ENCODE peak calls at places on chromosome 3, in nine cellular contexts. Y is CD4-positive, alpha-beta memory T cell; I is stomach; T is cardiac muscle cell; M is GM23248; J is NT2/D1; H is left ventricle myocardium inferior; R is H9; E is IMR-90. A is an unnamed sample. For H3K4me1 and H3K27me3, the result is how much of the 10 kb centered on the place peaks cover.

GRCh38 chr3:189262746-189263145 is 91.0 kb downstream of the TPRG1 start:
- DNase-seq in Y (no peak), H (no peak), E (no peak), M (no peak), R (no peak), I (no peak), T (no peak), J (no peak), A (no peak)

GRCh38 chr3:186097663-186098451 is 11.0 kb downstream of the ETV5 start:
- DNase-seq in R (peak), M (peak), I (peak), Y (no peak), T (peak), E (peak), J (peak), H (peak), A (no peak)

GRCh38 chr3:52893723-52894122 is 3.6 kb downstream of the STIMATE start:
- DNase-seq in M (no peak), E (no peak), T (no peak), Y (no peak), H (no peak), R (no peak), J (no peak), I (peak), A (no peak)

GRCh38 chr3:13508496-13508895 is 28.4 kb downstream of the HDAC11 start:
- DNase-seq in E (no peak), J (no peak), M (no peak), H (peak), R (no peak), Y (no peak), I (no peak), T (no peak), A (no peak)

GRCh38 chr3:36132214-36132613 is 248.1 kb upstream of the STAC start:
- DNase-seq in M (peak), R (no peak), J (no peak), Y (no peak), E (no peak), H (no peak), I (no peak), T (no peak), A (no peak)

GRCh38 chr3:195888311-195888761 is 20.0 kb downstream of the TNK2 start:
- DNase-seq in M (no peak), R (no peak), T (no peak), I (no peak), Y (no peak), H (no peak), E (no peak), J (no peak), A (no peak)

GRCh38 chr3:152056073-152056472 is 182.6 kb downstream of the SUCNR1 start:
- DNase-seq in E (no peak), Y (no peak), M (no peak), J (no peak), T (no peak), I (no peak), R (no peak), H (no peak), A (no peak)

GRCh38 chr3:9204253-9205005 is 45.0 kb downstream of the SRGAP3 start:
- DNase-seq in Y (no peak), J (no peak), R (no peak), M (no peak), H (no peak), E (no peak), T (no peak), I (no peak), A (no peak)

GRCh38 chr3:52047295-52047960 is 8.9 kb downstream of the DUSP7 start:
- DNase-seq in J (no peak), T (no peak), R (no peak), I (peak), Y (no peak), H (no peak), E (no peak), M (peak), A (no peak)

GRCh38 chr3:190261740-190262139 is 60.5 kb downstream of the CLDN1 start:
- DNase-seq in Y (no peak), T (no peak), J (no peak), R (no peak), H (no peak), I (no peak), E (peak), M (no peak), A (no peak)

GRCh38 chr3:185353823-185354614 is 8.9 kb upstream of the MAP3K13 start:
- DNase-seq in Y (peak), M (peak), E (peak), J (peak), R (peak), H (peak), T (peak), I (peak), A (peak)

GRCh38 chr3:52068730-52069129 is 12.4 kb upstream of the DUSP7 start:
- DNase-seq in T (no peak), I (no peak), M (no peak), R (no peak), H (no peak), E (no peak), J (no peak), Y (no peak), A (no peak)

GRCh38 chr3:78322780-78323179 is 1282.9 kb downstream of the ROBO2 start:
- DNase-seq in M (no peak), Y (no peak), H (no peak), E (no peak), J (peak), R (no peak), I (no peak), T (no peak), A (no peak)

GRCh38 chr3:37559461-37559860 is 302.2 kb upstream of the CTDSPL start:
- DNase-seq in I (no peak), Y (no peak), M (peak), E (peak), T (peak), R (no peak), J (no peak), H (no peak), A (no peak)

GRCh38 chr3:50617096-50617791 is at the start of gene MAPKAPK3:
- DNase-seq in I (peak), H (peak), J (no peak), E (no peak), T (peak), Y (no peak), R (no peak), M (peak), A (peak)

GRCh38 chr3:126476166-126476975 is 680 bp upstream of the ZXDC start:
- DNase-seq in H (no peak), R (peak), Y (no peak), M (peak), J (peak), I (peak), T (peak), E (peak), A (no peak)

GRCh38 chr3:58414538-58415197 is 19.0 kb downstream of the PDHB start:
- DNase-seq in J (no peak), E (peak), H (peak), T (peak), M (peak), I (peak), Y (peak), R (no peak), A (peak)

GRCh38 chr3:63875510-63875909 is 11.8 kb downstream of the ATXN7 start:
- DNase-seq in M (no peak), I (no peak), T (no peak), Y (no peak), R (no peak), H (no peak), E (no peak), J (no peak), A (no peak)

GRCh38 chr3:171221597-171221996 is 195.1 kb upstream of the SLC2A2 start:
- DNase-seq in H (no peak), I (no peak), J (no peak), E (no peak), Y (no peak), R (no peak), M (no peak), T (no peak), A (no peak)

GRCh38 chr3:99286266-99286845 is 352.0 kb upstream of the COL8A1 start:
- DNase-seq in J (no peak), H (no peak), T (peak), M (peak), R (no peak), Y (no peak), E (no peak), I (no peak), A (no peak)

GRCh38 chr3:194397757-194398312 is 1.2 kb downstream of the GP5 start:
- DNase-seq in Y (peak), R (peak), T (peak), H (no peak), M (no peak), E (no peak), J (no peak), I (no peak), A (no peak)

GRCh38 chr3:117719316-117719926 is 1009.8 kb downstream of the TUSC7 start:
- DNase-seq in R (no peak), I (no peak), H (no peak), E (peak), Y (no peak), J (no peak), M (peak), T (peak), A (no peak)

GRCh38 chr3:64957639-64958038 is 269.8 kb upstream of the ADAMTS9 start:
- DNase-seq in Y (no peak), M (peak), I (no peak), E (no peak), H (no peak), J (no peak), T (no peak), R (no peak), A (no peak)

GRCh38 chr3:50147861-50148260 is 7.3 kb upstream of the SEMA3F start:
- DNase-seq in Y (no peak), J (no peak), R (no peak), I (no peak), T (no peak), H (no peak), E (peak), M (peak), A (no peak)

GRCh38 chr3:83216919-83217594 is 1455.6 kb upstream of the GBE1 start:
- DNase-seq in H (no peak), J (no peak), Y (no peak), R (no peak), M (no peak), I (no peak), T (no peak), E (no peak), A (no peak)

GRCh38 chr3:105832618-105833017 is 36.2 kb downstream of the CBLB start:
- DNase-seq in M (no peak), I (no peak), T (no peak), R (no peak), J (no peak), H (no peak), E (no peak), Y (no peak), A (no peak)

GRCh38 chr3:138349926-138350665 is 1.7 kb downstream of the MRAS start:
- DNase-seq in E (peak), Y (no peak), I (no peak), R (no peak), T (peak), M (peak), H (no peak), J (no peak), A (no peak)

GRCh38 chr3:77906102-77906709 is 866.3 kb downstream of the ROBO2 start:
- DNase-seq in H (no peak), T (no peak), I (no peak), R (no peak), J (no peak), M (no peak), Y (no peak), E (no peak), A (no peak)

GRCh38 chr3:134353171-134353825 is 20.9 kb downstream of the AMOTL2 start:
- DNase-seq in Y (no peak), T (no peak), I (no peak), J (no peak), H (no peak), E (no peak), R (no peak), M (peak), A (no peak)

GRCh38 chr3:123169492-123169929 is 32.2 kb upstream of the SEC22A start:
- DNase-seq in J (no peak), T (no peak), I (peak), R (no peak), E (peak), M (peak), H (no peak), Y (no peak), A (no peak)

GRCh38 chr3:189568931-189569330 is 62.3 kb upstream of the TP63 start:
- DNase-seq in E (no peak), M (no peak), H (no peak), J (no peak), Y (no peak), I (no peak), R (no peak), T (no peak), A (no peak)

GRCh38 chr3:58617338-58617761 is 40.2 kb upstream of the FAM107A start:
- DNase-seq in R (no peak), J (no peak), Y (no peak), I (peak), T (no peak), M (no peak), H (peak), E (peak), A (no peak)

GRCh38 chr3:111895079-111895478 is 36.0 kb downstream of the PHLDB2 start:
- DNase-seq in J (no peak), M (peak), I (no peak), T (peak), H (no peak), E (peak), Y (no peak), R (no peak), A (no peak)

GRCh38 chr3:177322846-177323245 is 125.6 kb upstream of the TBL1XR1 start:
- DNase-seq in T (no peak), E (no peak), R (no peak), I (no peak), Y (no peak), H (no peak), J (no peak), M (no peak), A (no peak)
- H3K4me1 ChIP-seq in T (under half), E (under half), R (under half), I (under half), Y (under half), H (under half), J (under half), M (under half), A (under half)

GRCh38 chr3:62375655-62376054 is 2.3 kb upstream of the FEZF2 start:
- DNase-seq in M (no peak), R (peak), I (no peak), T (no peak), H (no peak), Y (no peak), E (no peak), J (no peak), A (no peak)
- H3K27me3 ChIP-seq in M (half or more), R (half or more), I (half or more), T (half or more), H (half or more), Y (under half), E (half or more), J (half or more), A (under half)

DNA sequence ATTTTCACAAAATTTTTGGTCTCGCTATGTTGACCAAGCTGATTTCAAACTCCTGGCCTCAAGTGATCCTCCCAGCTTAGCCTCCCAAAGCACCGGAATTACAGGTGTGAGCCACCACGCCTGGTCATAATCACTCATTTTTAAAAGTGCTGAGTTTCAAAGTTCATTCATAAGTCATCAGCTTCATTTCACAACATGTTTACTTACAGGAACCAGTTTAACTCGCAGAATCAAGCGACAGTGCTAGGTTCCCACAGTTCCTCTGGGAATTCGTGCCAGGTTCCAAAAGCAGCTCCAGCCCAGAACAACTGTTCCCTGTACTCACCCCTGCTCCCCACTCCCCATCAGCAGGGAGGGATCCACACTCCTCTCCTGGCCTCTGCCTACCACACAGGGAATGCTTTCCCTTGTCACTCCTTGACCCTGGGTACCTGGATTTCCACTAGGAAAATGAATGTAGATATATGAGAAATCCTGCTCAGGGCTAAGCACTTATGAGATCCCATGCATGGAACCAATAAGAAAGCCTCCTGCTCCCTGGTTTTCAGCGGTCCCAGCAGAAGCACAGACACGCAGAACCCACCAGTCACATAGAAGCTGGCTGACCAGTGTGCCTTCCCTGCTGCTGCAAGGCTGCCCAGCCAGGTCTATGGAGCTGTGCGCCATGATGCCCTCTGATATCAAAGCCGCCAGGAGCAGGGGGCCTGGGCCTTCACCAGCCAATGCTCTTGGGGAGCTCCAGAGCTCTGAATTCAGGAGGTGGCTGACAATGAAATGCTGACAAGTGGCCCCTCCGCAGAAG is 72.3 kb downstream of the ITGB5 start:
- DNase-seq in I (peak), T (no peak), E (peak), Y (no peak), H (no peak), M (no peak), J (no peak), R (no peak), A (no peak)
- H3K4me1 ChIP-seq in I (under half), T (under half), E (under half), Y (under half), H (half or more), M (under half), J (under half), R (under half), A (under half)

GRCh38 chr3:56467801-56468183 is 475 bp downstream of the ERC2 start:
- DNase-seq in E (no peak), Y (no peak), I (no peak), R (no peak), T (no peak), M (peak), J (no peak), H (no peak), A (no peak)
- H3K27me3 ChIP-seq in E (under half), Y (under half), I (under half), R (under half), T (under half), M (under half), J (under half), H (half or more), A (under half)

GRCh38 chr3:24454862-24455261 is 39.8 kb downstream of the THRB start:
- DNase-seq in M (peak), R (no peak), Y (no peak), I (no peak), J (no peak), E (no peak), T (no peak), H (no peak), A (no peak)
- H3K4me1 ChIP-seq in M (under half), R (under half), Y (under half), I (under half), J (under half), E (under half), T (under half), H (under half), A (under half)

GRCh38 chr3:128430731-128431130 is 36.0 kb downstream of the DNAJB8 start:
- DNase-seq in I (no peak), J (no peak), R (no peak), Y (no peak), E (no peak), T (no peak), H (no peak), M (no peak), A (no peak)

GRCh38 chr3:128432898-128433629 is 33.6 kb downstream of the DNAJB8 start:
- DNase-seq in E (no peak), R (peak), H (no peak), I (no peak), J (no peak), Y (no peak), T (no peak), M (peak), A (no peak)

GRCh38 chr3:128431803-128432300 is 34.8 kb downstream of the DNAJB8 start:
- DNase-seq in E (no peak), H (no peak), R (peak), M (no peak), I (no peak), T (no peak), Y (no peak), J (no peak), A (no peak)

GRCh38 chr3:128433630-128434185 is 33.0 kb downstream of the DNAJB8 start:
- DNase-seq in T (no peak), J (no peak), I (no peak), H (no peak), E (no peak), R (peak), Y (no peak), M (peak), A (no peak)

DNA sequence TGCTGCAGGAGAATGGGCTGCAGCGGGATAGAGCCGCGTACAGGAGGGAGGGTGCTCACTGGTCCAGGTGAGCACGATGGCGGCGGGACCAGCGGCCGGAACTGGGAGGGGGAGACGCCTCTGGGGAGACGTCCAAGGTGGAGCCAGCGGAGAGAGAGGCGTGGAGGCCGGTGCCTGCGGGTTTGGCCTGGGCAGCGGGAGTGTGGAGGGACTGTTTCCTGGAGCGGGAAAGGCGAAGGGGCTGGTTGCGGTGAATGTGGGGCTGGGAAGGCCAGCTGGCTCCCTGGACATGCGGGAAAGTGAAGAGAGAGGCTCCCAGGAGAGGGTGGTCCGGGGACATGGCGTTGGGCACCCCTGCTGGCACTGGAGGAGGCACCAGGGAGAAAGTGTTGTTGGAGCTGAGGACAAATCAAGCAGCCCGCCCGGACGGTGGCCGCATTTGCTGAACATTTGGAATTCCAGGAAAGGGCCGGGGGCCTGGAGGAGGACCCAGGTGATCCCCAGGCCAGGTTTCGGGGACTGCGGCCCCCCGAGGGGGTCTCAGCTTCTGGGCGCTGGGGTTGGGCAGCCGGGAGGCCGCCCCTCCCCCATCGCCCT is 34.3 kb downstream of the DNAJB8 start:
- DNase-seq in I (peak), J (no peak), Y (no peak), T (no peak), E (no peak), H (no peak), R (peak), M (no peak), A (no peak)
- H3K27me3 ChIP-seq in I (under half), J (under half), Y (under half), T (half or more), E (half or more), H (half or more), R (under half), M (under half), A (under half)

DNA sequence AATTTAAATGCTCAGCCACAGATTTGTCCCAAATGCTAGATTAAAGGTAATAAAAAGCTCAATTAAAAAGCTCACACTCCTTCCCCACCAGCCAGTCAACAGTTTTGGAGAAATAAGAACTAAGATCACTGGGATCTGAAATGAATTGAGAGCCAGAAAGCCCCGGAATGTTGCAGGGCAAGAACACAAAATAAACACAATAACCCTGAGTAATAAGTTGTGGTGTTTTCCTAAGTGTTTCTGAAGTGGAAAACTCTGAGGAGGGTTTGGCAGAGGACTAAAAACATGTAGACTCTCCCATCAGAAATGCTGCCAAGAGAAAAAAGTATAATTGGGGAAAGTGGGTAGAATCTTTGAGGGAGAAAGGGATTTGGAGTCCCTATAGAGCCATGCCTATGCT is 127.8 kb downstream of the ABI3BP start:
- DNase-seq in Y (no peak), E (peak), M (no peak), H (no peak), J (no peak), R (no peak), T (no peak), I (no peak), A (no peak)
- H3K4me1 ChIP-seq in Y (under half), E (under half), M (under half), H (under half), J (under half), R (under half), T (under half), I (under half), A (under half)

A was measured in naive thymus-derived CD4-positive, alpha-beta T cell.